ENCODE peak calls at places on chromosomes 6 and 20, in five cellular contexts. One of them, this sample, is unnamed.

GRCh38 chr20:19817017-19817416 is 59.0 kb downstream of the RIN2 start:
- DNase-seq in cardiac muscle cell: peak
- DNase-seq in brain microvascular endothelial cell: peak
- DNase-seq in NB4: no peak
- DNase-seq in fibroblast of the aortic adventitia: peak
- DNase-seq in this sample: peak

GRCh38 chr20:50624351-50625016 is 66.9 kb downstream of the RIPOR3 start:
- DNase-seq in brain microvascular endothelial cell: no peak
- DNase-seq in fibroblast of the aortic adventitia: no peak
- DNase-seq in cardiac muscle cell: no peak
- DNase-seq in NB4: no peak
- DNase-seq in this sample: no peak

GRCh38 chr6:2819891-2820814 is 21.5 kb downstream of the SERPINB1 start:
- DNase-seq in fibroblast of the aortic adventitia: no peak
- DNase-seq in NB4: peak
- DNase-seq in cardiac muscle cell: peak
- DNase-seq in brain microvascular endothelial cell: no peak
- DNase-seq in this sample: no peak

GRCh38 chr20:4014031-4014474 is 1.3 kb downstream of the RNF24 start:
- DNase-seq in cardiac muscle cell: peak
- DNase-seq in fibroblast of the aortic adventitia: peak
- DNase-seq in NB4: peak
- DNase-seq in brain microvascular endothelial cell: peak
- DNase-seq in this sample: peak

GRCh38 chr6:4567141-4567540 is 209.1 kb upstream of the CDYL start:
- DNase-seq in NB4: no peak
- DNase-seq in cardiac muscle cell: peak
- DNase-seq in brain microvascular endothelial cell: peak
- DNase-seq in fibroblast of the aortic adventitia: peak
- DNase-seq in this sample: no peak

GRCh38 chr20:61896058-61896961 is 169.4 kb downstream of the TAF4 start:
- DNase-seq in fibroblast of the aortic adventitia: peak
- DNase-seq in brain microvascular endothelial cell: peak
- DNase-seq in cardiac muscle cell: peak
- DNase-seq in NB4: peak
- DNase-seq in this sample: peak

GRCh38 chr6:273441-274111 is 18.7 kb upstream of the DUSP22 start:
- DNase-seq in brain microvascular endothelial cell: no peak
- DNase-seq in cardiac muscle cell: peak
- DNase-seq in NB4: no peak
- DNase-seq in fibroblast of the aortic adventitia: peak
- DNase-seq in this sample: no peak

GRCh38 chr6:111661541-111662041 is 55.9 kb upstream of the TRAF3IP2 start:
- DNase-seq in fibroblast of the aortic adventitia: no peak
- DNase-seq in NB4: no peak
- DNase-seq in brain microvascular endothelial cell: no peak
- DNase-seq in cardiac muscle cell: no peak
- DNase-seq in this sample: no peak

GRCh38 chr6:125041740-125042459 is 79.7 kb downstream of the RNF217 start:
- DNase-seq in NB4: no peak
- DNase-seq in fibroblast of the aortic adventitia: peak
- DNase-seq in cardiac muscle cell: no peak
- DNase-seq in brain microvascular endothelial cell: peak
- DNase-seq in this sample: no peak

GRCh38 chr6:42963855-42964605 is 3.5 kb downstream of the GNMT start:
- DNase-seq in brain microvascular endothelial cell: peak
- DNase-seq in cardiac muscle cell: peak
- DNase-seq in NB4: peak
- DNase-seq in fibroblast of the aortic adventitia: peak
- DNase-seq in this sample: no peak

GRCh38 chr20:54475334-54476287 is at the start of gene DOK5:
- DNase-seq in brain microvascular endothelial cell: no peak
- DNase-seq in fibroblast of the aortic adventitia: peak
- DNase-seq in NB4: no peak
- DNase-seq in cardiac muscle cell: peak
- DNase-seq in this sample: peak

GRCh38 chr6:15431762-15432495 is 186.1 kb downstream of the JARID2 start:
- DNase-seq in fibroblast of the aortic adventitia: peak
- DNase-seq in brain microvascular endothelial cell: peak
- DNase-seq in NB4: no peak
- DNase-seq in cardiac muscle cell: peak
- DNase-seq in this sample: no peak
- H3K4me3 ChIP-seq in fibroblast of the aortic adventitia: no peak
- H3K4me3 ChIP-seq in brain microvascular endothelial cell: no peak
- H3K4me3 ChIP-seq in NB4: no peak
- H3K4me3 ChIP-seq in cardiac muscle cell: no peak
- H3K4me3 ChIP-seq in this sample: no peak

GRCh38 chr6:150145427-150145826 is 2.6 kb downstream of the PPP1R14C start:
- DNase-seq in brain microvascular endothelial cell: no peak
- DNase-seq in fibroblast of the aortic adventitia: no peak
- DNase-seq in cardiac muscle cell: no peak
- DNase-seq in NB4: no peak
- DNase-seq in this sample: no peak

GRCh38 chr6:150144294-150144868 is 1.5 kb downstream of the PPP1R14C start:
- DNase-seq in NB4: no peak
- DNase-seq in fibroblast of the aortic adventitia: no peak
- DNase-seq in cardiac muscle cell: no peak
- DNase-seq in brain microvascular endothelial cell: no peak
- DNase-seq in this sample: no peak

GRCh38 chr6:150142304-150142656 is 564 bp upstream of the PPP1R14C start:
- DNase-seq in fibroblast of the aortic adventitia: peak
- DNase-seq in NB4: no peak
- DNase-seq in cardiac muscle cell: peak
- DNase-seq in brain microvascular endothelial cell: no peak
- DNase-seq in this sample: no peak

GRCh38 chr6:150142657-150143501 is at the start of gene PPP1R14C:
- DNase-seq in fibroblast of the aortic adventitia: no peak
- DNase-seq in cardiac muscle cell: peak
- DNase-seq in NB4: no peak
- DNase-seq in brain microvascular endothelial cell: no peak
- DNase-seq in this sample: no peak

GRCh38 chr6:150143521-150144293 is 863 bp downstream of the PPP1R14C start:
- DNase-seq in cardiac muscle cell: no peak
- DNase-seq in fibroblast of the aortic adventitia: no peak
- DNase-seq in brain microvascular endothelial cell: no peak
- DNase-seq in NB4: no peak
- DNase-seq in this sample: no peak
- H3K4me3 ChIP-seq in cardiac muscle cell: peak
- H3K4me3 ChIP-seq in fibroblast of the aortic adventitia: peak
- H3K4me3 ChIP-seq in brain microvascular endothelial cell: peak
- H3K4me3 ChIP-seq in NB4: no peak
- H3K4me3 ChIP-seq in this sample: peak

GRCh38 chr20:13457487-13457886 is 181.2 kb downstream of the TASP1 start:
- DNase-seq in cardiac muscle cell: no peak
- DNase-seq in brain microvascular endothelial cell: no peak
- DNase-seq in NB4: no peak
- DNase-seq in fibroblast of the aortic adventitia: no peak
- DNase-seq in this sample: no peak

GRCh38 chr20:13453367-13453766 is 185.4 kb downstream of the TASP1 start:
- DNase-seq in fibroblast of the aortic adventitia: no peak
- DNase-seq in cardiac muscle cell: no peak
- DNase-seq in brain microvascular endothelial cell: no peak
- DNase-seq in NB4: no peak
- DNase-seq in this sample: no peak

GRCh38 chr20:13458860-13459451 is 179.8 kb downstream of the TASP1 start:
- DNase-seq in NB4: peak
- DNase-seq in brain microvascular endothelial cell: peak
- DNase-seq in cardiac muscle cell: peak
- DNase-seq in fibroblast of the aortic adventitia: peak
- DNase-seq in this sample: peak

GRCh38 chr20:13452470-13453124 is 186.1 kb downstream of the TASP1 start:
- DNase-seq in brain microvascular endothelial cell: no peak
- DNase-seq in NB4: no peak
- DNase-seq in cardiac muscle cell: no peak
- DNase-seq in fibroblast of the aortic adventitia: no peak
- DNase-seq in this sample: no peak

GRCh38 chr20:13455713-13456112 is 183.0 kb downstream of the TASP1 start:
- DNase-seq in fibroblast of the aortic adventitia: peak
- DNase-seq in cardiac muscle cell: peak
- DNase-seq in NB4: no peak
- DNase-seq in brain microvascular endothelial cell: no peak
- DNase-seq in this sample: no peak
- H3K4me3 ChIP-seq in fibroblast of the aortic adventitia: no peak
- H3K4me3 ChIP-seq in cardiac muscle cell: no peak
- H3K4me3 ChIP-seq in NB4: no peak
- H3K4me3 ChIP-seq in brain microvascular endothelial cell: no peak
- H3K4me3 ChIP-seq in this sample: no peak

GRCh38 chr20:58894652-58895051 is 42.1 kb downstream of the GNAS start:
- DNase-seq in brain microvascular endothelial cell: no peak
- DNase-seq in NB4: no peak
- DNase-seq in cardiac muscle cell: no peak
- DNase-seq in fibroblast of the aortic adventitia: no peak
- DNase-seq in this sample: no peak
- H3K4me3 ChIP-seq in brain microvascular endothelial cell: no peak
- H3K4me3 ChIP-seq in NB4: peak
- H3K4me3 ChIP-seq in cardiac muscle cell: peak
- H3K4me3 ChIP-seq in fibroblast of the aortic adventitia: peak
- H3K4me3 ChIP-seq in this sample: peak

DNA sequence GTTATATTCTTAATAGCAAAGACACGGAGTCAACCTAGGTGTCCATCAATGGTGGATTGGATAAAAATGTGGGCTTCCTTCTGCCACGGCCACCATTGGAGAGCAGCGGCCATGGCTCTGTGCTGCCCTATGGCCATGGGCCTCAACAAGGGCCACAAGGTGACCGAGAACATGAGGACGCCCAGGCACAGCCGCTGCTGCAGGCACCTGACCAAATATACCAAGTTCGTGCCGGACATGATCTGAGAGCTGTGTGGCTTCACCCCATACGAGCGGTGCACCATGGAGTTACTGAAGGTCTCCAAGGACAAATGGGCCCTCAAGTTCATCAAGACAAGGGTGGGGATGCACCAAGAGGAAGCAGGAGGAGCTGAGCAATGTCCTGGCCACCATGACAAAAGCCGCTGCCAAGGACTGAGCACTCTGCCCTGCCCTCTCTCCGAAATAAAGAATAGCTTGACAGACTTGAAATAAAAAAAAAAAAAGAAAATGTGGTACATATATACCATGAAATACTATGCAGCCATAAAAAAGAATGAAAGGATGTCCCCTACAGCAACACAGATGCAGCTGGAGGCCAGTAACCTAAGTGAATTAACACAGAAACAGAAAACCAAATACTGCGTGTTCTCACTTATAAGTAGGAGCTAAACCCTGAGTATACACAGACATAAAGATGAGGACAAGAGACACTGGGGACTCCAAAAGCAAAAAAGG is 81.0 kb downstream of the FKBP5 start:
- DNase-seq in cardiac muscle cell: no peak
- DNase-seq in fibroblast of the aortic adventitia: no peak
- DNase-seq in NB4: no peak
- DNase-seq in brain microvascular endothelial cell: no peak
- DNase-seq in this sample: no peak
- H3K4me3 ChIP-seq in cardiac muscle cell: no peak
- H3K4me3 ChIP-seq in fibroblast of the aortic adventitia: no peak
- H3K4me3 ChIP-seq in NB4: no peak
- H3K4me3 ChIP-seq in brain microvascular endothelial cell: no peak
- H3K4me3 ChIP-seq in this sample: no peak

GRCh38 chr6:35147101-35147885 is 6.2 kb upstream of the TCP11 start:
- DNase-seq in NB4: no peak
- DNase-seq in brain microvascular endothelial cell: no peak
- DNase-seq in cardiac muscle cell: no peak
- DNase-seq in fibroblast of the aortic adventitia: no peak
- DNase-seq in this sample: no peak

GRCh38 chr6:35145757-35146156 is 4.6 kb upstream of the TCP11 start:
- DNase-seq in fibroblast of the aortic adventitia: no peak
- DNase-seq in cardiac muscle cell: no peak
- DNase-seq in NB4: no peak
- DNase-seq in brain microvascular endothelial cell: no peak
- DNase-seq in this sample: no peak

GRCh38 chr6:35146453-35146852 is 5.3 kb upstream of the TCP11 start:
- DNase-seq in brain microvascular endothelial cell: peak
- DNase-seq in cardiac muscle cell: peak
- DNase-seq in fibroblast of the aortic adventitia: peak
- DNase-seq in NB4: peak
- DNase-seq in this sample: no peak

GRCh38 chr6:35149891-35150566 is 8.9 kb upstream of the TCP11 start:
- DNase-seq in fibroblast of the aortic adventitia: no peak
- DNase-seq in NB4: no peak
- DNase-seq in cardiac muscle cell: no peak
- DNase-seq in brain microvascular endothelial cell: no peak
- DNase-seq in this sample: no peak

DNA sequence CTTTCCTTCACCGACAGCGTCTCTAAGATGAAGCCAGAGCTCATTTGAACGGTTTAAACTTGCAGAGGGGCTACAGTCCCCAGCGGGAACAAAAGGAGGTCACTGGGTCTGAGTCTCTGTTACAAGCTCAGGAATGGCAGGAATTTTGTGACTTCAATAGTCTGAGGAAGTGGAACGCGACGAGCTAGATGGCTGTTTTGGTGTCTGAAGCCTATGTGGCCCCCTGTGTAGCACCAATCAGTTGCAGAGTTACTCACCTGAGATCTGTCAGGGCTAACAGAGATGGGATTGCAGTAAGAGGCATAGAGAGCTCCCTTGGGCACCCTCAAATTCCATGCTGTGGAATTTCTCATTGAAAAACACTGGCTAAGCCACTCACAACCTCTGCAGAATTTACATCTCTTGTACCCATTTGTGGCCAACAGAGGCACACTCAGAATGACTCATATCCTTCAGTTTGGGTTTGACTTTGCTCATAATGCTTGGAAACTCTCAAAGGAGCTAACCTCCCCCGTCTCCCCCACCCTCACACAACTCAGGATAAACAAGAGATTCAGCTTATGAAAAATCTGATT is 7.1 kb upstream of the TCP11 start:
- DNase-seq in cardiac muscle cell: peak
- DNase-seq in fibroblast of the aortic adventitia: peak
- DNase-seq in brain microvascular endothelial cell: peak
- DNase-seq in NB4: peak
- DNase-seq in this sample: no peak
- H3K4me3 ChIP-seq in cardiac muscle cell: no peak
- H3K4me3 ChIP-seq in fibroblast of the aortic adventitia: no peak
- H3K4me3 ChIP-seq in brain microvascular endothelial cell: no peak
- H3K4me3 ChIP-seq in NB4: no peak
- H3K4me3 ChIP-seq in this sample: no peak